ENCODE peak calls at places on chromosomes 11 and 22, in six cellular contexts. N, C, H, W, Q and L are unnamed samples.

GRCh38 chr22:24996420-24996952 is 44.0 kb downstream of the KIAA1671 start:
- DNase-seq in N (peak; percentile 54), H (no peak), C (no peak), Q (peak; percentile 61), W (no peak), L (peak; percentile 58)

GRCh38 chr11:108216988-108217387 is 5.5 kb downstream of the NPAT start:
- DNase-seq in C (no peak), Q (no peak), W (no peak), H (no peak), N (no peak), L (no peak)

GRCh38 chr11:111918390-111919256 is at the start of gene C11orf52:
- DNase-seq in W (peak; percentile 75), H (no peak), C (peak; percentile 82), Q (no peak), N (peak; percentile 82), L (peak; percentile 91)

GRCh38 chr22:36222887-36223450 is 16.4 kb downstream of the APOL2 start:
- DNase-seq in N (no peak), Q (no peak), H (no peak), W (no peak), C (no peak), L (no peak)

GRCh38 chr11:8744423-8744822 is 61.8 kb downstream of the RPL27A start:
- DNase-seq in Q (no peak), W (no peak), H (no peak), N (no peak), C (no peak), L (no peak)

GRCh38 chr22:29314537-29315285 is 786 bp downstream of the RASL10A start:
- DNase-seq in N (peak; percentile 49), W (peak; percentile 72), Q (no peak), H (no peak), C (peak; percentile 65), L (no peak)

GRCh38 chr11:17687946-17688670 is 31.3 kb upstream of the MYOD1 start:
- DNase-seq in C (no peak), W (no peak), H (no peak), N (no peak), Q (no peak), L (no peak)

GRCh38 chr11:19393119-19393518 is 152.4 kb upstream of the E2F8 start:
- DNase-seq in H (no peak), Q (no peak), N (no peak), W (no peak), C (no peak), L (no peak)

GRCh38 chr22:41028841-41029240 is 63.6 kb upstream of the EP300 start:
- DNase-seq in W (no peak), Q (peak; percentile 95), H (no peak), C (no peak), N (no peak), L (no peak)

GRCh38 chr22:43955883-43956286 is 643 bp downstream of the SAMM50 start:
- DNase-seq in C (no peak), Q (peak; percentile 13), H (peak; percentile 63), N (no peak), W (no peak), L (no peak)

GRCh38 chr22:42844756-42845155 is 12.3 kb downstream of the ARFGAP3 start:
- DNase-seq in Q (peak; percentile 46), C (no peak), N (no peak), W (no peak), H (no peak), L (no peak)
- H3K4me3 ChIP-seq in Q (no peak overlapping the region), C (no peak overlapping the region), N (no peak overlapping the region), W (no peak overlapping the region), H (no peak overlapping the region), L (no peak overlapping the region)

DNA sequence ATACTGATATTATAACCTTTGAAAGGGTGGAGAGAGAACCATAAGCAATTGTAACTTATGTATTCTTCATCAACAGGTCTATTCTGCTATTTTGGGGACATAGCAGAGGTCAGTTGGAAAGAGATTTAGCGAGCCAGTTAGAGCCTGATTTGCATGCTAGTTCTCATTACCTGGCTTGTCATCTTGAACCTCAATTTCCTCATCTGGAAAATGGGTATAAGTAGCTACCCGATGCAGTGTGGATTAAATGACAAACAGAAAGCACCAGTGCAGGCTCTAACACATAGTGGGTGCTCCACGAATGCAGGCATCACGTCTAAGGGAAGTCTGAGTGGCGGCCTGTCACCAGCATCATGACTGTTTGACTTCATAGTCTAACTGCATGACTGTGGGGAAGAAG is 67.7 kb downstream of the LDLRAD3 start:
- DNase-seq in N (no peak), W (no peak), Q (no peak), C (no peak), H (no peak), L (no peak)
- H3K27ac ChIP-seq in N (no peak overlapping the region), W (no peak overlapping the region), Q (no peak overlapping the region), C (no peak overlapping the region), H (no peak overlapping the region), L (no peak overlapping the region)

DNA sequence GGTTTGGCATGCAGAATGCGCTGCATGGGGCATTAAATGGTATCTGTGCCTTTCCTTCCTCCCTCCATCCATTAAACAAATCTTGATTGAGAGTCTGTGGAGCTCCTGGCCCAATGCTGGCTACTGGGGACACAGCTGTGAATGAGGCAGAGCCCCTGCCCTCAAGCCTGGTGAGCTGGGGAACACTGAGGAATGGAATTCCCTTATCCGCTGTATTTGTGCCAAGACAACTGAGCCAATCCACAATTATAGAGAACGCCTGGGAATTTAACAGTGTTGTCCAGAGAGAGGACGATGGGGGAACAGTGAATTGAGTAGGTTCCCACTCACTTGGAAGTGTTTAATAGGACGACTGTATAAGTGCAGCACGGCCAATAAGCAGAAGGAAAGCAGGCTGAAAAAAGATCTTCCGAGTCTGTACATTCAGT is 296.0 kb downstream of the MIAT start:
- DNase-seq in H (no peak), N (no peak), Q (no peak), C (no peak), W (no peak), L (no peak)
- TF ChIP-seq CTCF in H (no peak), N (no peak), Q (no peak), C (no peak), W (no peak), L (no peak)

GRCh38 chr11:33867996-33868645 is 23.8 kb downstream of the LMO2 start:
- DNase-seq in Q (no peak), W (no peak), C (no peak), H (no peak), N (no peak), L (peak; percentile 63)
- H3K4me3 ChIP-seq in Q (no peak overlapping the region), W (peak overlapping the region; percentile 65), C (peak overlapping the region; percentile 61), H (no peak overlapping the region), N (peak overlapping the region; percentile 81), L (peak overlapping the region; percentile 76)

DNA sequence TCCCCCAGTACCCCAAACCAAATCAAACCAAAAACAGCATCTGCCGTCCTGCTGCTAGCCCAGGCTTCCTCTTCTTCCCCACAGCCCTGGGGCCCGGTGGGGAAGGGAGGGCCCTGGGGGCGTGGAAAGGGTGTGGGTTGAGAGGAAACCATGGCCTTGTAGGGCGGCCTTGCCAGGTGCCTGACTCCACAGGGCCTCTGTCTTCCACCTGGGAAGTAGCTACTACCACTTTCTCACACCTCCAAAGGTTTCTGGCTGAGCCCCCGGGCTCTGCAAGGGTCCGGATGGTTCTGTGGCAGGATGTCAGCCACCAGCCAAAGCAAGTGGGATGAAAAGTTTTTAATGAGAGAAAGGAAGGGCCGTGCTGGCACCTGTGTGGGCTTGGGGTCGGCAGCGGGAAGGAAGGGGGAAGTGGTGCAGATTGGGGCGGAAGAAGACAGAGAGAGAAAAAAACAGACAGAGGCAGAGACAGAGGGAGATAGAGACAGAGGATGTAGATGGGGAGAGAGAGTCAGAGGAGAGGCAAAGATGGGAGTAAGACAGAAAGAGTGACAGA is 10.5 kb downstream of the TPST2 start:
- DNase-seq in Q (no peak), N (no peak), C (peak; percentile 66), H (peak; percentile 73), W (no peak), L (no peak)
- H3K27ac ChIP-seq in Q (no peak overlapping the region), N (no peak overlapping the region), C (peak overlapping the region; percentile 3), H (peak overlapping the region; percentile 73), W (no peak overlapping the region), L (no peak overlapping the region)

GRCh38 chr11:85855341-85855656 is at the start of gene CCDC83:
- DNase-seq in N (no peak), W (no peak), C (no peak), Q (no peak), H (no peak), L (no peak)

GRCh38 chr11:85857098-85857497 is 1.9 kb downstream of the CCDC83 start:
- DNase-seq in C (no peak), H (no peak), N (no peak), Q (no peak), W (no peak), L (no peak)

GRCh38 chr11:85854212-85854556 is 999 bp upstream of the CCDC83 start:
- DNase-seq in W (no peak), C (no peak), H (no peak), Q (no peak), N (no peak), L (no peak)

GRCh38 chr11:85854557-85855340 is 434 bp upstream of the CCDC83 start:
- DNase-seq in H (peak; percentile 87), C (peak; percentile 96), Q (peak; percentile 92), N (peak; percentile 86), W (peak; percentile 93), L (peak; percentile 95)
- TF ChIP-seq CTCF in H (peak; percentile 74), C (peak; percentile 93), Q (peak; percentile 54), N (peak; percentile 88), W (peak; percentile 59), L (peak; percentile 94)

GRCh38 chr22:45164217-45165123 is 745 bp downstream of the NUP50 start:
- DNase-seq in H (peak; percentile 38), N (no peak), W (peak; percentile 72), Q (peak; percentile 23), C (peak; percentile 77), L (peak; percentile 8)

GRCh38 chr22:45159652-45160462 is 3.9 kb upstream of the NUP50 start:
- DNase-seq in W (no peak), Q (no peak), H (no peak), C (no peak), N (no peak), L (peak; percentile 76)

GRCh38 chr22:45163074-45163416 is 680 bp upstream of the NUP50 start:
- DNase-seq in Q (peak; percentile 53), H (peak; percentile 52), N (no peak), W (no peak), C (no peak), L (peak; percentile 43)

GRCh38 chr22:45163417-45164216 is at the start of gene NUP50:
- DNase-seq in C (peak; percentile 98), N (peak; percentile 90), Q (peak; percentile 97), W (peak; percentile 95), H (peak; percentile 98), L (peak; percentile 98)

GRCh38 chr22:45162531-45162930 is 1.2 kb upstream of the NUP50 start:
- DNase-seq in H (no peak), Q (peak; percentile 9), C (no peak), N (no peak), W (no peak), L (no peak)
- H3K4me3 ChIP-seq in H (peak overlapping the region; percentile 91), Q (peak overlapping the region; percentile 75), C (peak overlapping the region; percentile 67), N (peak overlapping the region; percentile 99), W (peak overlapping the region; percentile 65), L (peak overlapping the region; percentile 84)